ENCODE peak calls at places on chromosomes 6 and 20, in nine cellular contexts. H, F, E, C, A, U, M, Z and Q are unnamed samples.

GRCh38 chr6:22499815-22500214 is 69.6 kb upstream of the HDGFL1 start:
- DNase-seq in H (no peak), F (no peak), C (no peak), Z (no peak), A (no peak), M (no peak), U (no peak), E (no peak), Q (no peak)

GRCh38 chr20:9800406-9800805 is 38.5 kb downstream of the PAK5 start:
- DNase-seq in A (no peak), M (no peak), Z (no peak), F (no peak), E (no peak), C (no peak), U (no peak), H (no peak), Q (no peak)

GRCh38 chr6:101398716-101399626 is 5.5 kb downstream of the GRIK2 start:
- DNase-seq in H (no peak), C (no peak), A (no peak), M (no peak), F (no peak), E (no peak), U (no peak), Z (no peak), Q (no peak)

GRCh38 chr20:9053108-9053507 is 15.8 kb upstream of the PLCB4 start:
- DNase-seq in Z (no peak), F (no peak), C (no peak), H (no peak), E (no peak), U (no peak), A (no peak), M (no peak), Q (no peak)

GRCh38 chr6:167744681-167745659 is 81.7 kb upstream of the AFDN start:
- DNase-seq in E (no peak), M (peak), U (no peak), A (no peak), Z (no peak), C (no peak), F (no peak), H (no peak), Q (no peak)

GRCh38 chr6:31543639-31544038 is 1.8 kb upstream of the DDX39B start:
- DNase-seq in C (no peak), H (no peak), Z (no peak), M (no peak), E (no peak), U (no peak), A (no peak), F (no peak), Q (no peak)

GRCh38 chr20:40481337-40481736 is 207.7 kb downstream of the MAFB start:
- DNase-seq in C (no peak), F (no peak), A (no peak), E (no peak), U (no peak), M (no peak), H (no peak), Z (no peak), Q (no peak)

GRCh38 chr6:14117158-14118090 is at the start of gene CD83:
- DNase-seq in M (peak), F (no peak), U (peak), E (peak), H (peak), A (no peak), C (peak), Z (peak), Q (peak)

GRCh38 chr6:15500901-15501805 is 161.7 kb downstream of the DTNBP1 start:
- DNase-seq in M (no peak), A (no peak), U (no peak), F (no peak), E (no peak), H (no peak), Z (no peak), C (no peak), Q (no peak)

GRCh38 chr6:109867970-109868358 is 110.1 kb upstream of the GPR6 start:
- DNase-seq in C (no peak), A (no peak), U (no peak), M (no peak), F (no peak), Z (no peak), E (no peak), H (no peak), Q (peak)

GRCh38 chr20:41178904-41179432 is 41.6 kb downstream of the PLCG1 start:
- DNase-seq in H (no peak), F (no peak), C (no peak), U (no peak), M (peak), A (no peak), Z (no peak), E (peak), Q (no peak)

GRCh38 chr6:115133790-115134189 is 791.0 kb upstream of the HS3ST5 start:
- DNase-seq in H (no peak), C (no peak), M (no peak), A (no peak), E (no peak), F (no peak), U (no peak), Z (no peak), Q (no peak)

GRCh38 chr20:40414843-40415615 is 274.0 kb downstream of the MAFB start:
- DNase-seq in C (no peak), H (no peak), M (peak), F (no peak), A (no peak), U (no peak), Z (no peak), E (no peak), Q (no peak)

GRCh38 chr6:2952557-2953095 is 18.7 kb downstream of the SERPINB6 start:
- DNase-seq in E (peak), A (peak), C (no peak), H (no peak), U (no peak), M (peak), F (no peak), Z (peak), Q (peak)

GRCh38 chr6:117389227-117390057 is 36.3 kb downstream of the ROS1 start:
- DNase-seq in H (no peak), A (no peak), E (no peak), Z (no peak), F (no peak), C (no peak), U (no peak), M (no peak), Q (no peak)